ENCODE peak calls at places on chromosomes 7 and 10, in eight cellular contexts. One of them, this sample, is unnamed.

GRCh38 chr10:80154978-80155695 is 22.6 kb downstream of the PLAC9 start:
- DNase-seq in stomach: peak
- DNase-seq in activated CD8-positive, alpha-beta T cell treated with anti-CD3 and anti-CD28 coated beads for 36 hours: no peak
- DNase-seq in activated CD8-positive, alpha-beta memory T cell treated with anti-CD3 and anti-CD28 coated beads, Interleukin-2, amount 50 U/mL, for 48 hours: no peak
- DNase-seq in astrocyte of the spinal cord: peak
- DNase-seq in nucleus accumbens: no peak
- DNase-seq in stimulated activated CD4-positive, alpha-beta T cell treated with anti-CD3 and anti-CD28 coated beads, TNF-alpha, amount 100 ng/mL, for 24 hours: no peak
- DNase-seq in effector memory CD4-positive, alpha-beta T cell: no peak
- DNase-seq in this sample: peak

GRCh38 chr7:77269360-77270075 is 69.9 kb upstream of the FGL2 start:
- DNase-seq in effector memory CD4-positive, alpha-beta T cell: no peak
- DNase-seq in nucleus accumbens: no peak
- DNase-seq in astrocyte of the spinal cord: no peak
- DNase-seq in stomach: no peak
- DNase-seq in activated CD8-positive, alpha-beta T cell treated with anti-CD3 and anti-CD28 coated beads for 36 hours: no peak
- DNase-seq in activated CD8-positive, alpha-beta memory T cell treated with anti-CD3 and anti-CD28 coated beads, Interleukin-2, amount 50 U/mL, for 48 hours: no peak
- DNase-seq in stimulated activated CD4-positive, alpha-beta T cell treated with anti-CD3 and anti-CD28 coated beads, TNF-alpha, amount 100 ng/mL, for 24 hours: no peak
- DNase-seq in this sample: no peak

GRCh38 chr7:41711283-41712064 is 8.6 kb upstream of the INHBA start:
- DNase-seq in stomach: peak
- DNase-seq in effector memory CD4-positive, alpha-beta T cell: no peak
- DNase-seq in astrocyte of the spinal cord: no peak
- DNase-seq in activated CD8-positive, alpha-beta memory T cell treated with anti-CD3 and anti-CD28 coated beads, Interleukin-2, amount 50 U/mL, for 48 hours: no peak
- DNase-seq in nucleus accumbens: no peak
- DNase-seq in stimulated activated CD4-positive, alpha-beta T cell treated with anti-CD3 and anti-CD28 coated beads, TNF-alpha, amount 100 ng/mL, for 24 hours: no peak
- DNase-seq in activated CD8-positive, alpha-beta T cell treated with anti-CD3 and anti-CD28 coated beads for 36 hours: no peak
- DNase-seq in this sample: no peak

GRCh38 chr7:121449304-121449703 is 53.2 kb upstream of the FAM3C start:
- DNase-seq in stimulated activated CD4-positive, alpha-beta T cell treated with anti-CD3 and anti-CD28 coated beads, TNF-alpha, amount 100 ng/mL, for 24 hours: no peak
- DNase-seq in activated CD8-positive, alpha-beta T cell treated with anti-CD3 and anti-CD28 coated beads for 36 hours: no peak
- DNase-seq in nucleus accumbens: no peak
- DNase-seq in effector memory CD4-positive, alpha-beta T cell: no peak
- DNase-seq in activated CD8-positive, alpha-beta memory T cell treated with anti-CD3 and anti-CD28 coated beads, Interleukin-2, amount 50 U/mL, for 48 hours: no peak
- DNase-seq in stomach: no peak
- DNase-seq in astrocyte of the spinal cord: no peak
- DNase-seq in this sample: no peak

GRCh38 chr10:72254891-72255568 is 18.7 kb upstream of the DDIT4 start:
- DNase-seq in activated CD8-positive, alpha-beta memory T cell treated with anti-CD3 and anti-CD28 coated beads, Interleukin-2, amount 50 U/mL, for 48 hours: peak
- DNase-seq in stomach: peak
- DNase-seq in astrocyte of the spinal cord: peak
- DNase-seq in activated CD8-positive, alpha-beta T cell treated with anti-CD3 and anti-CD28 coated beads for 36 hours: peak
- DNase-seq in effector memory CD4-positive, alpha-beta T cell: no peak
- DNase-seq in stimulated activated CD4-positive, alpha-beta T cell treated with anti-CD3 and anti-CD28 coated beads, TNF-alpha, amount 100 ng/mL, for 24 hours: peak
- DNase-seq in nucleus accumbens: peak
- DNase-seq in this sample: peak

GRCh38 chr7:103715376-103716110 is 269.5 kb upstream of the SLC26A5 start:
- DNase-seq in astrocyte of the spinal cord: no peak
- DNase-seq in effector memory CD4-positive, alpha-beta T cell: no peak
- DNase-seq in stimulated activated CD4-positive, alpha-beta T cell treated with anti-CD3 and anti-CD28 coated beads, TNF-alpha, amount 100 ng/mL, for 24 hours: no peak
- DNase-seq in activated CD8-positive, alpha-beta memory T cell treated with anti-CD3 and anti-CD28 coated beads, Interleukin-2, amount 50 U/mL, for 48 hours: no peak
- DNase-seq in stomach: no peak
- DNase-seq in nucleus accumbens: no peak
- DNase-seq in activated CD8-positive, alpha-beta T cell treated with anti-CD3 and anti-CD28 coated beads for 36 hours: no peak
- DNase-seq in this sample: no peak

GRCh38 chr10:123537188-123537961 is 128.8 kb upstream of the GPR26 start:
- DNase-seq in astrocyte of the spinal cord: no peak
- DNase-seq in activated CD8-positive, alpha-beta T cell treated with anti-CD3 and anti-CD28 coated beads for 36 hours: no peak
- DNase-seq in stimulated activated CD4-positive, alpha-beta T cell treated with anti-CD3 and anti-CD28 coated beads, TNF-alpha, amount 100 ng/mL, for 24 hours: no peak
- DNase-seq in nucleus accumbens: no peak
- DNase-seq in effector memory CD4-positive, alpha-beta T cell: no peak
- DNase-seq in stomach: no peak
- DNase-seq in activated CD8-positive, alpha-beta memory T cell treated with anti-CD3 and anti-CD28 coated beads, Interleukin-2, amount 50 U/mL, for 48 hours: no peak
- DNase-seq in this sample: no peak

GRCh38 chr10:1419796-1420429 is 317.4 kb downstream of the ADARB2 start:
- DNase-seq in activated CD8-positive, alpha-beta memory T cell treated with anti-CD3 and anti-CD28 coated beads, Interleukin-2, amount 50 U/mL, for 48 hours: no peak
- DNase-seq in astrocyte of the spinal cord: no peak
- DNase-seq in nucleus accumbens: no peak
- DNase-seq in activated CD8-positive, alpha-beta T cell treated with anti-CD3 and anti-CD28 coated beads for 36 hours: no peak
- DNase-seq in stomach: no peak
- DNase-seq in effector memory CD4-positive, alpha-beta T cell: no peak
- DNase-seq in stimulated activated CD4-positive, alpha-beta T cell treated with anti-CD3 and anti-CD28 coated beads, TNF-alpha, amount 100 ng/mL, for 24 hours: no peak
- DNase-seq in this sample: no peak

GRCh38 chr7:30848121-30848855 is 63.4 kb upstream of the AQP1 start:
- DNase-seq in activated CD8-positive, alpha-beta memory T cell treated with anti-CD3 and anti-CD28 coated beads, Interleukin-2, amount 50 U/mL, for 48 hours: no peak
- DNase-seq in stomach: no peak
- DNase-seq in nucleus accumbens: no peak
- DNase-seq in effector memory CD4-positive, alpha-beta T cell: no peak
- DNase-seq in stimulated activated CD4-positive, alpha-beta T cell treated with anti-CD3 and anti-CD28 coated beads, TNF-alpha, amount 100 ng/mL, for 24 hours: no peak
- DNase-seq in activated CD8-positive, alpha-beta T cell treated with anti-CD3 and anti-CD28 coated beads for 36 hours: no peak
- DNase-seq in astrocyte of the spinal cord: no peak
- DNase-seq in this sample: no peak

GRCh38 chr7:106216517-106217088 is 68.2 kb downstream of the NAMPT start:
- DNase-seq in astrocyte of the spinal cord: peak
- DNase-seq in nucleus accumbens: no peak
- DNase-seq in effector memory CD4-positive, alpha-beta T cell: no peak
- DNase-seq in stimulated activated CD4-positive, alpha-beta T cell treated with anti-CD3 and anti-CD28 coated beads, TNF-alpha, amount 100 ng/mL, for 24 hours: no peak
- DNase-seq in activated CD8-positive, alpha-beta memory T cell treated with anti-CD3 and anti-CD28 coated beads, Interleukin-2, amount 50 U/mL, for 48 hours: no peak
- DNase-seq in activated CD8-positive, alpha-beta T cell treated with anti-CD3 and anti-CD28 coated beads for 36 hours: no peak
- DNase-seq in stomach: peak
- DNase-seq in this sample: no peak

GRCh38 chr7:125605241-125605640 is 675.6 kb upstream of the POT1 start:
- DNase-seq in nucleus accumbens: no peak
- DNase-seq in stomach: no peak
- DNase-seq in astrocyte of the spinal cord: peak
- DNase-seq in activated CD8-positive, alpha-beta T cell treated with anti-CD3 and anti-CD28 coated beads for 36 hours: no peak
- DNase-seq in stimulated activated CD4-positive, alpha-beta T cell treated with anti-CD3 and anti-CD28 coated beads, TNF-alpha, amount 100 ng/mL, for 24 hours: no peak
- DNase-seq in effector memory CD4-positive, alpha-beta T cell: no peak
- DNase-seq in activated CD8-positive, alpha-beta memory T cell treated with anti-CD3 and anti-CD28 coated beads, Interleukin-2, amount 50 U/mL, for 48 hours: no peak
- DNase-seq in this sample: no peak

GRCh38 chr7:139058963-139059362 is 23.1 kb upstream of the ZC3HAV1L start:
- DNase-seq in nucleus accumbens: no peak
- DNase-seq in activated CD8-positive, alpha-beta memory T cell treated with anti-CD3 and anti-CD28 coated beads, Interleukin-2, amount 50 U/mL, for 48 hours: no peak
- DNase-seq in astrocyte of the spinal cord: peak
- DNase-seq in stomach: no peak
- DNase-seq in effector memory CD4-positive, alpha-beta T cell: no peak
- DNase-seq in activated CD8-positive, alpha-beta T cell treated with anti-CD3 and anti-CD28 coated beads for 36 hours: no peak
- DNase-seq in stimulated activated CD4-positive, alpha-beta T cell treated with anti-CD3 and anti-CD28 coated beads, TNF-alpha, amount 100 ng/mL, for 24 hours: no peak
- DNase-seq in this sample: no peak

GRCh38 chr7:47435889-47436312 is 146.0 kb downstream of the TNS3 start:
- DNase-seq in nucleus accumbens: no peak
- DNase-seq in astrocyte of the spinal cord: peak
- DNase-seq in activated CD8-positive, alpha-beta T cell treated with anti-CD3 and anti-CD28 coated beads for 36 hours: peak
- DNase-seq in stimulated activated CD4-positive, alpha-beta T cell treated with anti-CD3 and anti-CD28 coated beads, TNF-alpha, amount 100 ng/mL, for 24 hours: no peak
- DNase-seq in effector memory CD4-positive, alpha-beta T cell: no peak
- DNase-seq in stomach: peak
- DNase-seq in activated CD8-positive, alpha-beta memory T cell treated with anti-CD3 and anti-CD28 coated beads, Interleukin-2, amount 50 U/mL, for 48 hours: no peak
- DNase-seq in this sample: peak

GRCh38 chr7:139365336-139365735 is 5.6 kb downstream of the LUC7L2 start:
- DNase-seq in astrocyte of the spinal cord: no peak
- DNase-seq in stimulated activated CD4-positive, alpha-beta T cell treated with anti-CD3 and anti-CD28 coated beads, TNF-alpha, amount 100 ng/mL, for 24 hours: no peak
- DNase-seq in activated CD8-positive, alpha-beta T cell treated with anti-CD3 and anti-CD28 coated beads for 36 hours: no peak
- DNase-seq in effector memory CD4-positive, alpha-beta T cell: no peak
- DNase-seq in activated CD8-positive, alpha-beta memory T cell treated with anti-CD3 and anti-CD28 coated beads, Interleukin-2, amount 50 U/mL, for 48 hours: no peak
- DNase-seq in nucleus accumbens: no peak
- DNase-seq in stomach: no peak
- DNase-seq in this sample: no peak

GRCh38 chr10:44974628-44975431 is 3.8 kb downstream of the DEPP1 start:
- DNase-seq in stimulated activated CD4-positive, alpha-beta T cell treated with anti-CD3 and anti-CD28 coated beads, TNF-alpha, amount 100 ng/mL, for 24 hours: peak
- DNase-seq in stomach: peak
- DNase-seq in astrocyte of the spinal cord: peak
- DNase-seq in activated CD8-positive, alpha-beta T cell treated with anti-CD3 and anti-CD28 coated beads for 36 hours: peak
- DNase-seq in effector memory CD4-positive, alpha-beta T cell: peak
- DNase-seq in nucleus accumbens: no peak
- DNase-seq in activated CD8-positive, alpha-beta memory T cell treated with anti-CD3 and anti-CD28 coated beads, Interleukin-2, amount 50 U/mL, for 48 hours: peak
- DNase-seq in this sample: peak

GRCh38 chr7:127582361-127582760 is 3.0 kb downstream of the GCC1 start:
- DNase-seq in activated CD8-positive, alpha-beta T cell treated with anti-CD3 and anti-CD28 coated beads for 36 hours: no peak
- DNase-seq in activated CD8-positive, alpha-beta memory T cell treated with anti-CD3 and anti-CD28 coated beads, Interleukin-2, amount 50 U/mL, for 48 hours: no peak
- DNase-seq in stimulated activated CD4-positive, alpha-beta T cell treated with anti-CD3 and anti-CD28 coated beads, TNF-alpha, amount 100 ng/mL, for 24 hours: no peak
- DNase-seq in stomach: peak
- DNase-seq in nucleus accumbens: no peak
- DNase-seq in astrocyte of the spinal cord: peak
- DNase-seq in effector memory CD4-positive, alpha-beta T cell: no peak
- DNase-seq in this sample: no peak